ENCODE peak calls at places on chromosomes 6 and 20, in nine cellular contexts. L is cardiac muscle cell; H is HCT116; C is uterus; B is neuronal stem cell; P is heart left ventricle; O is colonic mucosa; U is WERI-Rb-1; Y is naive thymus-derived CD4-positive, alpha-beta T cell. W is an unnamed sample.

GRCh38 chr20:10555865-10556308 is 117.9 kb downstream of the JAG1 start:
- DNase-seq in L (no peak), H (no peak), P (no peak), O (no peak), C (no peak), U (no peak), Y (no peak), B (no peak), W (no peak)

GRCh38 chr20:13101701-13102100 is 92.9 kb downstream of the SPTLC3 start:
- DNase-seq in O (no peak), P (no peak), C (no peak), L (no peak), H (no peak), Y (no peak), U (peak; percentile 40), B (no peak), W (no peak)

GRCh38 chr6:34195726-34196115 is 41.0 kb upstream of the HMGA1 start:
- DNase-seq in P (no peak), H (no peak), O (no peak), C (peak; percentile 21), B (no peak), L (no peak), Y (no peak), U (no peak), W (no peak)

GRCh38 chr6:170459451-170459850 is 93.7 kb downstream of the PSMB1 start:
- DNase-seq in H (no peak), B (no peak), Y (no peak), U (no peak), P (no peak), C (no peak), L (no peak), O (no peak), W (no peak)

GRCh38 chr6:45665859-45666258 is 288.1 kb upstream of the SUPT3H start:
- DNase-seq in U (no peak), B (no peak), C (no peak), O (no peak), P (no peak), L (no peak), Y (no peak), H (no peak), W (no peak)

GRCh38 chr6:3305831-3306230 is 47.1 kb downstream of the PSMG4 start:
- DNase-seq in O (no peak), U (no peak), P (no peak), B (no peak), C (peak; percentile 1), L (no peak), H (no peak), Y (no peak), W (no peak)

GRCh38 chr20:44089987-44090674 is 96.9 kb downstream of the JPH2 start:
- DNase-seq in P (no peak), B (no peak), C (no peak), H (peak; percentile 61), O (peak; percentile 41), U (no peak), L (no peak), Y (no peak), W (peak; percentile 18)

GRCh38 chr6:169545956-169546355 is 155.9 kb downstream of the WDR27 start:
- DNase-seq in H (no peak), C (no peak), Y (no peak), B (no peak), O (no peak), U (no peak), P (no peak), L (no peak), W (no peak)

GRCh38 chr6:106099235-106099537 is 13.1 kb downstream of the PRDM1 start:
- DNase-seq in U (no peak), L (no peak), P (no peak), O (peak; percentile 58), Y (no peak), B (no peak), H (no peak), C (no peak), W (no peak)
- H3K4me3 ChIP-seq in U (no peak overlapping the region), L (peak overlapping the region; percentile 9), P (peak overlapping the region; percentile 52), O (peak overlapping the region; percentile 41), Y (peak overlapping the region; percentile 60), B (peak overlapping the region; percentile 44), H (no peak overlapping the region), C (no peak overlapping the region), W (no peak overlapping the region)

GRCh38 chr20:62197801-62198200 is 15.0 kb downstream of the MTG2 start:
- DNase-seq in B (no peak), L (no peak), U (no peak), P (peak; percentile 12), O (no peak), H (no peak), C (no peak), Y (no peak), W (no peak)
- H3K36me3 ChIP-seq in B (peaks cover 35% of the 10 kb centered on the region), L (peaks cover 31% of the 10 kb centered on the region), U (peaks cover 41% of the 10 kb centered on the region), P (peaks cover 94% of the 10 kb centered on the region), O (peaks cover 13% of the 10 kb centered on the region), H (peaks cover 29% of the 10 kb centered on the region), C (no peaks in the 10 kb centered on the region), Y (peaks cover 69% of the 10 kb centered on the region), W (peaks cover 54% of the 10 kb centered on the region)

GRCh38 chr6:111605100-111605748 is 454 bp downstream of the TRAF3IP2 start:
- DNase-seq in P (peak; percentile 81), O (peak; percentile 58), Y (peak; percentile 24), L (peak; percentile 69), B (no peak), U (no peak), H (no peak), C (peak; percentile 92), W (peak; percentile 71)

GRCh38 chr6:111604259-111605099 is 1.2 kb downstream of the TRAF3IP2 start:
- DNase-seq in P (peak; percentile 87), U (no peak), C (peak; percentile 85), O (peak; percentile 60), L (peak; percentile 45), B (no peak), H (no peak), Y (no peak), W (peak; percentile 44)

GRCh38 chr6:111602481-111603404 is 2.9 kb downstream of the TRAF3IP2 start:
- DNase-seq in O (peak; percentile 56), P (peak; percentile 87), B (no peak), Y (no peak), C (peak; percentile 70), U (no peak), H (no peak), L (peak; percentile 78), W (no peak)

GRCh38 chr6:111601875-111602274 is 3.8 kb downstream of the TRAF3IP2 start:
- DNase-seq in L (no peak), C (peak; percentile 84), B (no peak), Y (no peak), P (no peak), U (no peak), H (no peak), O (no peak), W (no peak)

DNA sequence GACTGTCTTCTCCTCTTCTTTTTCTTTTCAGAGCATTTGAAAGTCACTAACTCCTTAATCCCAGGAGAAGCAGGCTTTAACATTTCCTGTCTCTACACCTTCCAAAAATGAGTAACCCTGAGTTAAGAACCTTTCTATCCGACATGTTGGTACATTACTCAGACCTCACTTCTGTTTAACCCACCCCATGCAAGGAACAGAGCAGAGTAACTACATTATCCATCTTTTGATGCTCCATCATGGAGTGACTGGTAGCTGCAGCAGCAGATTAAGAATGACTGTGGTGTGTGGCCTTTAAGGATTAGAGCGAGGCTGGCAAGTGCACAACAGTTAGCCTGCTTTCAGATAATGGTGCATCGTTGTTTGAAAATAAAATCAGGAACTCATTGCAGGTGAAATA is 2.0 kb downstream of the TRAF3IP2 start:
- DNase-seq in U (no peak), Y (no peak), P (no peak), O (no peak), H (no peak), L (no peak), B (no peak), C (no peak), W (no peak)
- H3K4me3 ChIP-seq in U (no peak overlapping the region), Y (no peak overlapping the region), P (peak overlapping the region; percentile 62), O (peak overlapping the region; percentile 52), H (no peak overlapping the region), L (peak overlapping the region; percentile 35), B (no peak overlapping the region), C (peak overlapping the region; percentile 62), W (no peak overlapping the region)

DNA sequence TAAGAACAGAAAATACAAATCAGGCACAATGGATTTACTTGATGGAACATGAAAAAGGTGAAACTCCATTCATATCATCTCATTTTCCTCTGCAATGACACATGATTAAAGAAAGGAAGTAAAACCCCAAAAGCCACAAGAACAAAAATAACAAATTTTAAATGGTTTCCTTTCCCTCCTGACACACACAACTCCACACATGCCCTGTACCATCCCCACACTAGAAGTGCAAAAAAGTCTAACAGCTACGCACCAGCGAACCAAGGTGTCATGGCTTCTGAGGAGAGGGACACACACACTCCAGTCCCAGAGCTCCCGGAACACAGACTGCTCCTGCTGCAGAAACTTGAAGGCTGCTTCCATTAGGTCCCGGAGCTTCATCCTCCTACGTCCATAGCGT is 25.3 kb downstream of the MDN1 start:
- DNase-seq in O (no peak), L (no peak), B (no peak), C (no peak), U (no peak), H (no peak), Y (peak; percentile 49), P (no peak), W (no peak)
- H3K36me3 ChIP-seq in O (no peaks in the 10 kb centered on the region), L (peaks cover 10% of the 10 kb centered on the region), B (peaks cover 19% of the 10 kb centered on the region), C (no peaks in the 10 kb centered on the region), U (peaks cover 50% of the 10 kb centered on the region), H (peaks cover 31% of the 10 kb centered on the region), Y (peaks cover 20% of the 10 kb centered on the region), P (peaks cover 68% of the 10 kb centered on the region), W (peaks cover 78% of the 10 kb centered on the region)

GRCh38 chr6:1389791-1390070 is 355 bp downstream of the FOXF2 start:
- DNase-seq in B (no peak), P (no peak), C (no peak), U (no peak), O (no peak), H (no peak), Y (no peak), L (no peak), W (no peak)

GRCh38 chr6:1388927-1389790 is at the start of gene FOXF2:
- DNase-seq in P (peak; percentile 36), Y (no peak), U (no peak), C (no peak), O (no peak), H (no peak), L (peak; percentile 52), B (peak; percentile 8), W (peak; percentile 56)

GRCh38 chr6:1387632-1388031 is 1.7 kb upstream of the FOXF2 start:
- DNase-seq in B (peak; percentile 23), L (no peak), H (no peak), O (no peak), P (no peak), C (no peak), U (no peak), Y (no peak), W (no peak)

GRCh38 chr6:1390071-1390804 is 862 bp downstream of the FOXF2 start:
- DNase-seq in B (peak; percentile 36), U (peak; percentile 59), P (peak; percentile 44), H (no peak), O (no peak), C (no peak), L (peak; percentile 67), Y (no peak), W (peak; percentile 40)

GRCh38 chr6:1388081-1388926 is 1.1 kb upstream of the FOXF2 start:
- DNase-seq in B (peak; percentile 31), C (no peak), U (peak; percentile 59), P (no peak), L (no peak), H (no peak), O (no peak), Y (no peak), W (peak; percentile 47)
- H3K4me3 ChIP-seq in B (no peak overlapping the region), C (no peak overlapping the region), U (no peak overlapping the region), P (peak overlapping the region; percentile 32), L (no peak overlapping the region), H (no peak overlapping the region), O (peak overlapping the region; percentile 19), Y (no peak overlapping the region), W (peak overlapping the region; percentile 34)